ENCODE peak calls at places on chromosomes 1 and 21, in five cellular contexts. H, N, D, T and Q are unnamed samples.

GRCh38 chr21:36260030-36260787 is 59.8 kb upstream of the MORC3 start:
- DNase-seq in H (peak), N (peak), D (peak), T (no peak), Q (peak)

GRCh38 chr1:64624446-64624766 is 120.5 kb upstream of the RAVER2 start:
- DNase-seq in H (no peak), N (peak), D (peak), T (no peak), Q (no peak)

GRCh38 chr1:23224721-23225648 is 7.7 kb upstream of the HTR1D start:
- DNase-seq in H (peak), N (peak), D (peak), T (no peak), Q (peak)

GRCh38 chr1:66739401-66740157 is 12.7 kb upstream of the DYNLT5 start:
- DNase-seq in H (no peak), N (no peak), D (no peak), T (no peak), Q (no peak)

GRCh38 chr21:34072145-34073031 is 990 bp upstream of the MRPS6 start:
- DNase-seq in H (no peak), N (no peak), D (no peak), T (peak), Q (no peak)

GRCh38 chr1:26994772-26995625 is 1.5 kb downstream of the TRNP1 start:
- DNase-seq in H (no peak), N (no peak), D (no peak), T (peak), Q (no peak)

GRCh38 chr1:26786437-26787380 is 1.0 kb upstream of the PIGV start:
- DNase-seq in H (peak), N (peak), D (peak), T (peak), Q (no peak)

GRCh38 chr1:43868741-43869067 is 64.9 kb upstream of the ARTN start:
- DNase-seq in H (no peak), N (peak), D (peak), T (no peak), Q (no peak)

GRCh38 chr1:147722114-147722513 is 38.3 kb downstream of the GJA5 start:
- DNase-seq in H (no peak), N (no peak), D (no peak), T (no peak), Q (no peak)

GRCh38 chr1:147171399-147172167 is 687 bp downstream of the PRKAB2 start:
- DNase-seq in H (no peak), N (no peak), D (peak), T (no peak), Q (no peak)

GRCh38 chr1:204434116-204434755 is 22.6 kb upstream of the PPP1R15B start:
- DNase-seq in H (no peak), N (no peak), D (no peak), T (no peak), Q (no peak)

GRCh38 chr1:184494929-184495328 is 108.1 kb downstream of the C1orf21 start:
- DNase-seq in H (no peak), N (no peak), D (no peak), T (no peak), Q (no peak)

GRCh38 chr1:178361847-178362246 is 134.9 kb downstream of the CLEC20A start:
- DNase-seq in H (no peak), N (no peak), D (no peak), T (no peak), Q (no peak)

GRCh38 chr1:219329606-219330005 is 155.9 kb downstream of the LYPLAL1 start:
- DNase-seq in H (no peak), N (peak), D (peak), T (no peak), Q (no peak)

GRCh38 chr1:38029081-38029681 is 16.6 kb downstream of the UTP11 start:
- DNase-seq in H (no peak), N (no peak), D (peak), T (no peak), Q (peak)

GRCh38 chr1:167617100-167617949 is 12.7 kb upstream of the RCSD1 start:
- DNase-seq in H (no peak), N (peak), D (peak), T (no peak), Q (no peak)

GRCh38 chr1:20216574-20216973 is 30.3 kb upstream of the PLA2G2C start:
- DNase-seq in H (no peak), N (peak), D (peak), T (no peak), Q (peak)

GRCh38 chr21:43991447-43991991 is 20.6 kb upstream of the TRAPPC10 start:
- DNase-seq in H (no peak), N (no peak), D (no peak), T (no peak), Q (no peak)

GRCh38 chr1:203335503-203335902 is 15.4 kb downstream of the FMOD start:
- DNase-seq in H (no peak), N (no peak), D (no peak), T (no peak), Q (no peak)

GRCh38 chr1:163046071-163046470 is 23.1 kb upstream of the RGS4 start:
- DNase-seq in H (no peak), N (peak), D (peak), T (no peak), Q (no peak)

GRCh38 chr1:231553320-231553719 is 24.9 kb downstream of the TSNAX start:
- DNase-seq in H (no peak), N (no peak), D (no peak), T (no peak), Q (no peak)

GRCh38 chr1:9332513-9333143 is 39.9 kb downstream of the SPSB1 start:
- DNase-seq in H (no peak), N (no peak), D (no peak), T (no peak), Q (no peak)

GRCh38 chr1:21280011-21280471 is 10.2 kb downstream of the ECE1 start:
- DNase-seq in H (no peak), N (no peak), D (peak), T (no peak), Q (no peak)

GRCh38 chr1:165630629-165631402 is at the start of gene MGST3:
- DNase-seq in H (peak), N (peak), D (peak), T (peak), Q (peak)

GRCh38 chr1:25799758-25800537 is at the start of gene SELENON:
- DNase-seq in H (peak), N (peak), D (no peak), T (peak), Q (no peak)

GRCh38 chr1:29677028-29678024 is 441.0 kb downstream of the PTPRU start:
- DNase-seq in H (no peak), N (no peak), D (no peak), T (no peak), Q (no peak)

GRCh38 chr21:44869860-44870747 is 3.4 kb downstream of the PTTG1IP start:
- DNase-seq in H (peak), N (peak), D (peak), T (no peak), Q (peak)

GRCh38 chr1:33094971-33095604 is 14.1 kb downstream of the AZIN2 start:
- DNase-seq in H (peak), N (peak), D (peak), T (no peak), Q (no peak)

GRCh38 chr1:167171286-167171929 is 49.3 kb upstream of the POU2F1 start:
- DNase-seq in H (no peak), N (no peak), D (peak), T (no peak), Q (no peak)

GRCh38 chr1:223308141-223308540 is 55.8 kb downstream of the SUSD4 start:
- DNase-seq in H (no peak), N (no peak), D (no peak), T (no peak), Q (no peak)

GRCh38 chr1:55006931-55007330 is 8.2 kb downstream of the BSND start:
- DNase-seq in H (no peak), N (no peak), D (no peak), T (no peak), Q (no peak)

GRCh38 chr1:88509369-88509768 is 174.7 kb upstream of the PKN2 start:
- DNase-seq in H (no peak), N (peak), D (no peak), T (no peak), Q (no peak)

GRCh38 chr1:44326821-44327465 is 28.1 kb downstream of the ERI3 start:
- DNase-seq in H (no peak), N (no peak), D (peak), T (no peak), Q (no peak)

GRCh38 chr1:236035681-236036101 is 29.2 kb downstream of the NID1 start:
- DNase-seq in H (no peak), N (peak), D (peak), T (no peak), Q (no peak)

GRCh38 chr1:77671836-77672235 is 10.6 kb downstream of the ZZZ3 start:
- DNase-seq in H (no peak), N (peak), D (peak), T (no peak), Q (no peak)

GRCh38 chr1:46400398-46400797 is 6.3 kb downstream of the FAAH start:
- DNase-seq in H (no peak), N (no peak), D (no peak), T (no peak), Q (no peak)

GRCh38 chr1:53123462-53124129 is 18.8 kb downstream of the SLC1A7 start:
- DNase-seq in H (no peak), N (peak), D (peak), T (no peak), Q (no peak)

GRCh38 chr1:240107058-240107684 is 15.5 kb downstream of the FMN2 start:
- DNase-seq in H (peak), N (peak), D (peak), T (no peak), Q (no peak)